ENCODE peak calls at places on chromosomes 16 and 17, in ten cellular contexts. X is sigmoid colon, K is endothelial cell of umbilical vein, D is upper lobe of left lung, L is spleen, Q is suprapubic skin, T is breast epithelium, B is H1, M is HCT116, F is stomach. Z is an unnamed sample.

GRCh38 chr16:31712064-31712540 is 161.5 kb upstream of the ZNF267 start:
- DNase-seq in X (no peak), K (no peak), D (no peak), L (no peak), Q (no peak), T (no peak), B (no peak), M (no peak), F (no peak), Z (no peak)

GRCh38 chr17:32693135-32693897 is 183.6 kb downstream of the MYO1D start:
- DNase-seq in X (no peak), K (no peak), D (no peak), L (no peak), Q (no peak), T (no peak), B (no peak), M (no peak), F (no peak), Z (no peak)

GRCh38 chr16:85132456-85133289 is 20.4 kb upstream of the CIBAR2 start:
- DNase-seq in X (no peak), K (no peak), D (no peak), L (no peak), Q (no peak), T (no peak), B (no peak), M (no peak), F (no peak), Z (no peak)

GRCh38 chr17:58679263-58680037 is 12.4 kb downstream of the TEX14 start:
- DNase-seq in X (no peak), K (no peak), D (no peak), L (no peak), Q (no peak), T (no peak), B (no peak), M (peak; percentile 100), F (no peak), Z (no peak)

GRCh38 chr17:72373910-72374741 is 253.3 kb downstream of the SOX9 start:
- DNase-seq in X (no peak), K (no peak), D (no peak), L (no peak), Q (no peak), T (no peak), B (no peak), M (no peak), F (no peak), Z (no peak)

GRCh38 chr16:49664221-49665215 is 191.4 kb downstream of the ZNF423 start:
- DNase-seq in X (peak; percentile 78), K (peak; percentile 8), D (peak; percentile 88), L (no peak), Q (no peak), T (no peak), B (no peak), M (no peak), F (no peak), Z (no peak)

GRCh38 chr17:2937331-2938003 is 125.9 kb downstream of the OR1D5 start:
- DNase-seq in X (no peak), K (peak; percentile 42), D (no peak), L (no peak), Q (no peak), T (no peak), B (no peak), M (no peak), F (no peak), Z (no peak)

GRCh38 chr16:11627822-11628457 is 40.3 kb upstream of the SNN start:
- DNase-seq in X (peak; percentile 74), K (no peak), D (no peak), L (no peak), Q (no peak), T (peak; percentile 92), B (no peak), M (peak; percentile 63), F (peak; percentile 58), Z (peak; percentile 72)

GRCh38 chr16:80618862-80619648 is 78.3 kb downstream of the DYNLRB2 start:
- DNase-seq in X (no peak), K (no peak), D (no peak), L (no peak), Q (no peak), T (no peak), B (no peak), M (no peak), F (no peak), Z (no peak)

GRCh38 chr16:53257001-53257400 is 177.3 kb upstream of the RBL2 start:
- DNase-seq in X (no peak), K (peak; percentile 31), D (no peak), L (no peak), Q (no peak), T (no peak), B (no peak), M (no peak), F (no peak), Z (no peak)

GRCh38 chr17:2889256-2889655 is 93.0 kb downstream of the RAP1GAP2 start:
- DNase-seq in X (no peak), K (no peak), D (no peak), L (no peak), Q (no peak), T (no peak), B (no peak), M (no peak), F (no peak), Z (no peak)

GRCh38 chr17:80943346-80944145 is 48.1 kb upstream of the CHMP6 start:
- DNase-seq in X (peak; percentile 64), K (no peak), D (peak; percentile 35), L (peak; percentile 31), Q (no peak), T (no peak), B (no peak), M (no peak), F (no peak), Z (no peak)

DNA sequence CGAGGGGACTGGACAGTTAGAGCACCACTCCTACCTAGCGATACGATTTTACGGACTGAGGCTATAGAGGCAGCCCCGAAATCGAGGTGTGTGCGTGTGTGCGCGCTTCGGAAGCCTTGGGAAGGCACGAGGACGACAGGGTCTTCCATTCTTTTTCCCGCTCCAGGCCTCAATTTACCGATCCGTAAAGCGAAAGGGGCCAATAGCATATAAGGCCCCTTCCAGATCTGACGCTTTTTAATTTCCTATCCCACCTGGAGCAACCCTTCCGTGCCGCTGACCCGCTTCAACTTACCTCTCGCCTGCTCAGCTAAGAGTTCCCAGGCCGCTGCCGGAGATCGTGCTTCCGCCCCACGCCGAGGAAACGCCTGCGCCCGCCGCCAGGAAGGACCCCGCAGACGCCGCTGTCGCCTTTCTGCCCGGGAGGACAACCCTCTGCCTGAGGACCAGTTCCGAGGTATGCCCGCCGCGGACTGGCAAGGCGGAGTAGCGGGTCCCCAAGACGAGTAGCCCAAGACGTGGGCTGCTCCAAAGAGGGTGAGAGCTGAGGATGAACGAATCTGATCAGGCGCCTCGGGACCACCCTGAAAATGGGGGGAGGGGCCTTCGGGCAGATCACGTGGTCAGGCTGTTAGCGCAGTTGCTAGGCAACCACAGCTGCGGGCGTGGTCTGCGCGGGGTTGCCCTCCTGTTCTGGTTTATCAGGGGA is at the start of gene EFTUD2:
- DNase-seq in X (peak; percentile 95), K (peak; percentile 93), D (peak; percentile 98), L (peak; percentile 98), Q (peak; percentile 96), T (peak; percentile 90), B (peak; percentile 96), M (peak; percentile 77), F (peak; percentile 92), Z (peak; percentile 87)
- TF ChIP-seq POLR2A in X (no peak), K (peak; percentile 87), D (peak; percentile 62), L (no peak), Q (peak; percentile 57), T (no peak), B (no peak), M (peak; percentile 63), F (no peak), Z (no peak)

DNA sequence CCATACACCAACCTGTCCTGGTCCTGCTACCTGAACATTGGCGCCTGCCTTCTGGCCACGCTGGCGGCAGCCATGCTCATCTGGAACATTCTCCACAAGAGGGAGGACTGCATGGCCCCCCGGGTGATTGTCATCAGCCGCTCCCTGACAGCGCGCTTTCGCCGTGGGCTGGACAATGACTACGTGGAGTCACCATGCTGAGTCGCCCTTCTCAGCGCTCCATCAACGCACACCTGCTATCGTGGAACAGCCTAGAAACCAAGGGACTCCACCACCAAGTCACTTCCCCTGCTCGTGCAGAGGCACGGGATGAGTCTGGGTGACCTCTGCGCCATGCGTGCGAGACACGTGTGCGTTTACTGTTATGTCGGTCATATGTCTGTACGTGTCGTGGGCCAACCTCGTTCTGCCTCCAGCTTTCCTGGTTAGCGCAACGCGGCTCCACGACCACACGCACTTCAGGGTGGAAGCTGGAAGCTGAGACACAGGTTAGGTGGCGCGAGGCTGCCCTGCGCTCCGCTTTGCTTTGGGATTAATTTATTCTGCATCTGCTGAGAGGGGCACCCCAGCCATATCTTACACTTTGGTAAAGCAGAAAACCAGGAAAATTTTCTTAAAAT is 21.5 kb downstream of the TMEM204 start:
- DNase-seq in X (no peak), K (no peak), D (peak; percentile 63), L (no peak), Q (no peak), T (no peak), B (no peak), M (no peak), F (no peak), Z (no peak)
- TF ChIP-seq POLR2AphosphoS5 in X (no peak), K (no peak), D (no peak), L (no peak), Q (no peak), T (no peak), B (no peak), M (no peak), F (no peak), Z (no peak)

DNA sequence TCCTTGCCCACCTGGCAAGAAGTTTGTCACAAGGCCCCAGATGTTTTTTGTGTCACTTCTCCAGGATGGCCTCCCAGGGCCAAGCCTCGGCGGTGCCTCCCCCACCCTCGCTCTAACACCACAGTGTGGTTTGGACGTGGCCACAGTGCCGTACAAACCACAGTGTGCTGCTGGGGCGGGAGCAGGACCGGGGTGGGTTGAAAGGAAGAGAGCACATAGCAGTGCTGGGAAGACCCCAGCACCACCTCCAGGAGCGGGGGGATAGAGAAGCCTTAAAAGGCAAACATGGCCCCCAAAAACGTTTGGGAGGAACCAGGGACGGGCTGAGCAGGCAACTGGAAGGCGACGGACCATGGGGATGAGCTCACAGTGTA is 5.0 kb upstream of the BCL6B start:
- DNase-seq in X (no peak), K (no peak), D (no peak), L (no peak), Q (no peak), T (no peak), B (no peak), M (no peak), F (no peak), Z (no peak)
- H3K4me1 ChIP-seq in X (peaks cover 66% of the 10 kb centered on the region), K (peaks cover 54% of the 10 kb centered on the region), D (peaks cover 60% of the 10 kb centered on the region), L (peaks cover 73% of the 10 kb centered on the region), Q (peaks cover 85% of the 10 kb centered on the region), T (peaks cover 21% of the 10 kb centered on the region), B (peaks cover 15% of the 10 kb centered on the region), M (peaks cover 10% of the 10 kb centered on the region), F (peaks cover 86% of the 10 kb centered on the region), Z (peaks cover 16% of the 10 kb centered on the region)

DNA sequence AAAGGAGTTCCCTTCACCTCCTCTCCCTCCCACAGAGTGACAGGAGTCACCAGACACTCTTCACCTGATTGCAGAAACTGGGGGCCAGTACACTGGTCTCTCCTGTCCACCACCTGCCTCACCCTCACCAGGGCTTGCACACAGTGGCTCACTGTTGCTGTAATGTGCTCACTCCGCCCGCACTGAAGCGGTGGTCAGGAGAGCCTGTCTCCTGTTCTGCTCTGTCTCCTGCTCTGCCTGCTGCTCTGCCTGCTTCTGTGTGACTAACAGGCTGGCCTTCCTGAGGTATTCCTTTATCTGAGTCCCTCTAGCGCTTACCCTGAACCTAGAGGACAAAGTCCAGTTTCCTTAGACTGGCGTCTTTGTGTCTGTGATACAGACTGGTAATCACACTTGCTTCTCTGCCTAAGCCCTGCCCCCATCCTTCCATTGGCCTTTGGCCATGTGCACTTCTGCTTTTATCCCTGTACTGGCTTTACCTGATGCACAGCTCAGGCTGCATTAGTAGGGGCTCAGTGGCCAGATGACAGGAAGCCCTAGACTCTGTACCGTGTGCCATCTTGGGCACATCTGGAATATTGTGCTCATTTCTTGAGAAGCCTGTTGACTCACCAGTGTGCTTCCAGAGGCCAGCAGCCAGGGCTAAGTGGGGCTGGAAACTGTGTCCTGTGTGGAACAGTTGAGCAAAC is 13.3 kb downstream of the PROCA1 start:
- DNase-seq in X (no peak), K (no peak), D (no peak), L (no peak), Q (no peak), T (no peak), B (no peak), M (no peak), F (peak; percentile 76), Z (no peak)
- TF ChIP-seq POLR2A in X (no peak), K (no peak), D (no peak), L (no peak), Q (no peak), T (no peak), B (no peak), M (no peak), F (no peak), Z (no peak)

Z was measured in prostate gland.